ENCODE peak calls at places on chromosomes 12 and 14, in five cellular contexts. A is neuronal stem cell, C is mesendoderm, Y is H9, N is H1. B is an unnamed sample.

GRCh38 chr12:76866726-76867125 is 12.1 kb downstream of the CSRP2 start:
- DNase-seq in A (peak), C (no peak), Y (no peak), N (no peak), B (peak)

GRCh38 chr12:31715283-31715825 is 13.5 kb downstream of the AMN1 start:
- DNase-seq in A (no peak), C (peak), Y (no peak), N (no peak), B (peak)

GRCh38 chr14:68780358-68781160 is 12.3 kb downstream of the ZFP36L1 start:
- DNase-seq in A (no peak), C (peak), Y (no peak), N (no peak), B (peak)

GRCh38 chr12:88267630-88268029 is 125.5 kb downstream of the TMTC3 start:
- DNase-seq in A (no peak), C (no peak), Y (no peak), N (no peak), B (no peak)

GRCh38 chr12:27076468-27076867 is 5.9 kb downstream of the C12orf71 start:
- DNase-seq in A (no peak), C (no peak), Y (no peak), N (no peak), B (no peak)

GRCh38 chr12:116784238-116784612 is 46.1 kb downstream of the RNFT2 start:
- DNase-seq in A (no peak), C (peak), Y (no peak), N (no peak), B (no peak)

GRCh38 chr12:54162741-54163140 is 26.0 kb downstream of the SMUG1 start:
- DNase-seq in A (no peak), C (no peak), Y (no peak), N (no peak), B (no peak)

GRCh38 chr12:89862511-89863331 is 154.1 kb upstream of the ATP2B1 start:
- DNase-seq in A (no peak), C (no peak), Y (no peak), N (no peak), B (no peak)

GRCh38 chr14:104978774-104979691 is 859 bp upstream of the AHNAK2 start:
- DNase-seq in A (no peak), C (no peak), Y (peak), N (no peak), B (no peak)

GRCh38 chr14:22084393-22085281 is 411.0 kb upstream of the OR4E1 start:
- DNase-seq in A (peak), C (peak), Y (no peak), N (no peak), B (peak)

GRCh38 chr12:48681416-48681737 is 661 bp downstream of the KANSL2 start:
- DNase-seq in A (no peak), C (peak), Y (no peak), N (no peak), B (peak)

GRCh38 chr12:3185260-3185870 is 108.2 kb downstream of the TSPAN9 start:
- DNase-seq in A (no peak), C (no peak), Y (no peak), N (no peak), B (no peak)

GRCh38 chr12:1926274-1926673 is 7.8 kb upstream of the CACNA2D4 start:
- DNase-seq in A (no peak), C (no peak), Y (peak), N (peak), B (no peak)

GRCh38 chr14:36069535-36069900 is 107.0 kb downstream of the PTCSC3 start:
- DNase-seq in A (peak), C (peak), Y (peak), N (peak), B (peak)

GRCh38 chr14:61388173-61388975 is 67.0 kb downstream of the PRKCH start:
- DNase-seq in A (no peak), C (peak), Y (no peak), N (no peak), B (no peak)

GRCh38 chr12:21451529-21451928 is 14.1 kb downstream of the PYROXD1 start:
- DNase-seq in A (no peak), C (peak), Y (no peak), N (no peak), B (peak)

GRCh38 chr12:4539167-4539870 is 629 bp downstream of the RAD51AP1 start:
- DNase-seq in A (no peak), C (no peak), Y (no peak), N (no peak), B (no peak)

GRCh38 chr14:57161583-57161982 is 107.1 kb downstream of the EXOC5 start:
- DNase-seq in A (no peak), C (no peak), Y (no peak), N (no peak), B (no peak)

GRCh38 chr12:69405466-69405865 is 45.9 kb downstream of the YEATS4 start:
- DNase-seq in A (no peak), C (no peak), Y (no peak), N (no peak), B (peak)

GRCh38 chr12:31323466-31324115 is 2.4 kb downstream of the SINHCAF start:
- DNase-seq in A (peak), C (peak), Y (peak), N (peak), B (no peak)

GRCh38 chr12:71456316-71456715 is 16.7 kb downstream of the LGR5 start:
- DNase-seq in A (peak), C (no peak), Y (no peak), N (no peak), B (no peak)

DNA sequence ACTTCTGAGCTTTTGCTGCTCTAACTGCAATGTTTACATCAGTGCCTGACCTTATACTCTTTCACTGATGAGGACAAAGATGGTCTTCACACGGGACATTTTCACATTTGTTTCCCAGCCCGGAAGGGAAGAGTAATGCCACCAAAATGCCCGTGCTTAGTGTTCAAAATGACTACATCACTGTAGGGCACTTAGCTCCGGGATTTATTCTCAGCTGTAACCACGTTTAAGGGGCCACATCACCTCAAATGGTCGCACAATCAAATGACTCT is 2.9 kb downstream of the GSG1 start:
- DNase-seq in A (no peak), C (no peak), Y (no peak), N (no peak), B (no peak)
- H3K23ac ChIP-seq in A (no peak), C (no peak), Y (peak), N (no peak), B (peak)

GRCh38 chr12:41424651-41425050 is 236.5 kb downstream of the PDZRN4 start:
- DNase-seq in A (no peak), C (no peak), Y (no peak), N (no peak), B (no peak)

GRCh38 chr12:41418586-41418985 is 230.5 kb downstream of the PDZRN4 start:
- DNase-seq in A (no peak), C (peak), Y (peak), N (no peak), B (no peak)

GRCh38 chr12:41419151-41419893 is 231.2 kb downstream of the PDZRN4 start:
- DNase-seq in A (no peak), C (no peak), Y (no peak), N (no peak), B (no peak)
- H2BK15ac ChIP-seq in A (no peak), C (no peak), Y (no peak), N (no peak), B (no peak)

DNA sequence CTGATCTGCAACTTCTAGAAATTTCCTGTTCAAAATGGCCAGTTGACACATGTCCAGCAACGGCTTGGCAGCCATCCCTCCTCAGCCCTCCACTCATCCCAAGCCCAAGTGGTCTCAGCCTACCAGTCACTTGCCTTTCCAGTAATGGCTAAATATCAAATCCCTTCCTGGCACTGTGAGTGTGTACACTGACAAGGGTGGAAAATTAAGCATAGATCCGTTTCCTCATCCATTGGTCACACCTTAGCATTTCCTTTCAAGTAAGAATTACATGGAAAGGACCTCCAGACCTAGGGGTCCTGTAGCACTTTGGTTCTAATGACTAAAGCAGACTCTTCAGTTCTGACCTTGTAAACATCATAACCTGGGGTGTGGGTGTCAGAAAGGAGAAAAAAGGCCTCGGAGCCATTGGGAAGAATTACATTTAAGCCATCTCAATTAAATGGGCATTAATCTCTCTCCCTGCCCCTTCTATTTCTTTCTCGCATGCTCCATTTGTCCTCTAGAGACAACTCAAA is 15.4 kb downstream of the LLPH start:
- DNase-seq in A (no peak), C (no peak), Y (no peak), N (no peak), B (no peak)
- H3K23ac ChIP-seq in A (no peak), C (no peak), Y (no peak), N (no peak), B (no peak)

GRCh38 chr12:49842519-49843352 is at the start of gene BCDIN3D:
- DNase-seq in A (peak), C (peak), Y (peak), N (peak), B (peak)
- H2BK15ac ChIP-seq in A (no peak), C (no peak), Y (no peak), N (no peak), B (peak)

DNA sequence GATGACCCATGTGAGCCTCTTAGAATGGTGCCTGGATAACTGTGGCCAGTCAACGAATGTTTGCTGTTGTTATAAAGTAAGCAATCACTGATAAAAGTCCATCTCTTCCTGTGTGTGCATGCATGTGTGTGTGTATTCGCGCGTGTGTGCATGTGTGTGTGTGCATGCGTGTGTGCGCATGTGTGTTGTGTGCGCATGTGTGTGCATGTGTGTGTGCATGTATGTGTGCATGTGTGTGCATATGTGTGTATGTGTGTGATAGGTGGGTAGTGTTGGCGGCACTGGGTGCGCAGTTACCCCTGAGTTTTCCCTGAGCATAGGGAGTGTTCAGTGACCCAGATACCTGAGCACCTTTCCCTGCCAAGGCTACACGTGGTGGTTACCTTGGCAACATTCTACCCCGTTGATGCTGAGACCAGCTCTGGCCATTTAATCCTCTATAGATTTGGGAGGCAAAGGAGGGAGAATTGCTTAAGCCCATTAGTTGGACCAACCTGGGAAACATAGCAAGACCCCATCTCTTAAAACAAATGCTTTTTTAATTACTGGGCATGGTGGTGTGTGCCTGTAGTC is 137.8 kb downstream of the SLC15A4 start:
- DNase-seq in A (no peak), C (no peak), Y (no peak), N (no peak), B (no peak)
- H3K23ac ChIP-seq in A (no peak), C (no peak), Y (no peak), N (no peak), B (no peak)

GRCh38 chr12:114692558-114693531 is 8.9 kb upstream of the TBX3 start:
- DNase-seq in A (no peak), C (peak), Y (peak), N (peak), B (no peak)
- H2BK15ac ChIP-seq in A (no peak), C (no peak), Y (no peak), N (no peak), B (peak)

B was measured in IMR-90.